ENCODE peak calls at places on chromosomes 3 and 15, in seven cellular contexts. W is WERI-Rb-1, L is uterus, R is A549, S is AG04450, H is fibroblast of lung, Z is PC-3. A is an unnamed sample.

GRCh38 chr3:187327827-187328226 is 36.3 kb upstream of the MASP1 start:
- DNase-seq in W (no peak), L (no peak), R (no peak), S (no peak), H (no peak), Z (no peak), A (no peak)

GRCh38 chr3:126179825-126180476 is 435 bp downstream of the ALDH1L1 start:
- DNase-seq in W (peak; percentile 73), L (peak; percentile 53), R (no peak), S (no peak), H (no peak), Z (no peak), A (no peak)

GRCh38 chr15:92770641-92771040 is 115.1 kb upstream of the FAM174B start:
- DNase-seq in W (no peak), L (no peak), R (no peak), S (no peak), H (no peak), Z (no peak), A (no peak)

GRCh38 chr3:107271787-107272387 is 105.4 kb upstream of the CCDC54 start:
- DNase-seq in W (no peak), L (no peak), R (peak; percentile 21), S (no peak), H (peak; percentile 40), Z (peak; percentile 60), A (peak; percentile 41)

GRCh38 chr3:124985358-124985757 is 50.8 kb upstream of the MUC13 start:
- DNase-seq in W (no peak), L (no peak), R (peak; percentile 33), S (peak; percentile 42), H (peak; percentile 84), Z (peak; percentile 70), A (peak; percentile 79)

GRCh38 chr3:152308475-152308844 is 39.7 kb downstream of the MBNL1 start:
- DNase-seq in W (no peak), L (no peak), R (no peak), S (no peak), H (no peak), Z (no peak), A (no peak)

GRCh38 chr3:19106307-19106706 is 42.0 kb upstream of the KCNH8 start:
- DNase-seq in W (no peak), L (no peak), R (no peak), S (no peak), H (no peak), Z (no peak), A (no peak)

GRCh38 chr3:150020527-150020926 is 49.8 kb upstream of the PFN2 start:
- DNase-seq in W (no peak), L (no peak), R (no peak), S (peak; percentile 32), H (peak; percentile 75), Z (peak; percentile 74), A (peak; percentile 15)

GRCh38 chr3:143851331-143852017 is 3.2 kb upstream of the SLC9A9 start:
- DNase-seq in W (no peak), L (no peak), R (no peak), S (no peak), H (no peak), Z (no peak), A (no peak)

GRCh38 chr15:45320581-45320980 is 57.8 kb downstream of the GATM start:
- DNase-seq in W (no peak), L (no peak), R (no peak), S (no peak), H (no peak), Z (peak; percentile 80), A (peak; percentile 72)

GRCh38 chr3:117230924-117231323 is 521.3 kb downstream of the TUSC7 start:
- DNase-seq in W (no peak), L (no peak), R (no peak), S (no peak), H (no peak), Z (no peak), A (no peak)

GRCh38 chr15:90866161-90866715 is 2.1 kb upstream of the FURIN start:
- DNase-seq in W (no peak), L (no peak), R (no peak), S (no peak), H (no peak), Z (no peak), A (no peak)

GRCh38 chr15:57403007-57403406 is 26.7 kb downstream of the CGNL1 start:
- DNase-seq in W (no peak), L (no peak), R (no peak), S (no peak), H (no peak), Z (no peak), A (no peak)

GRCh38 chr3:15942936-15943335 is 145.2 kb upstream of the ANKRD28 start:
- DNase-seq in W (no peak), L (no peak), R (no peak), S (no peak), H (no peak), Z (no peak), A (no peak)

GRCh38 chr15:68816795-68817303 is 3.8 kb downstream of the ANP32A start:
- DNase-seq in W (no peak), L (no peak), R (no peak), S (no peak), H (no peak), Z (peak; percentile 16), A (no peak)

GRCh38 chr15:75620043-75620775 is 5.3 kb downstream of the SNUPN start:
- DNase-seq in W (no peak), L (peak; percentile 48), R (no peak), S (no peak), H (peak; percentile 78), Z (no peak), A (no peak)

GRCh38 chr3:149955449-149955848 is 15.2 kb downstream of the PFN2 start:
- DNase-seq in W (no peak), L (no peak), R (no peak), S (no peak), H (no peak), Z (peak; percentile 16), A (no peak)

GRCh38 chr15:73884159-73884558 is 10.8 kb downstream of the TBC1D21 start:
- DNase-seq in W (no peak), L (peak; percentile 2), R (no peak), S (no peak), H (no peak), Z (no peak), A (no peak)

GRCh38 chr15:69405110-69405509 is 9.0 kb upstream of the KIF23 start:
- DNase-seq in W (no peak), L (no peak), R (no peak), S (no peak), H (no peak), Z (no peak), A (no peak)

GRCh38 chr15:56586206-56586605 is 121.3 kb upstream of the MNS1 start:
- DNase-seq in W (no peak), L (no peak), R (no peak), S (no peak), H (no peak), Z (no peak), A (no peak)

GRCh38 chr3:175356899-175357324 is 497.8 kb downstream of the NAALADL2 start:
- DNase-seq in W (no peak), L (no peak), R (no peak), S (no peak), H (peak; percentile 73), Z (peak; percentile 8), A (no peak)

GRCh38 chr15:98160236-98160635 is 199.7 kb downstream of the ARRDC4 start:
- DNase-seq in W (no peak), L (no peak), R (no peak), S (no peak), H (no peak), Z (no peak), A (no peak)

GRCh38 chr3:50288387-50289007 is 3.7 kb downstream of the IFRD2 start:
- DNase-seq in W (no peak), L (no peak), R (no peak), S (no peak), H (no peak), Z (no peak), A (no peak)

GRCh38 chr3:171810278-171811058 is at the start of gene PLD1:
- DNase-seq in W (peak; percentile 69), L (no peak), R (peak; percentile 79), S (no peak), H (no peak), Z (peak; percentile 80), A (peak; percentile 79)

GRCh38 chr3:39260957-39261356 is 18.9 kb downstream of the CX3CR1 start:
- DNase-seq in W (no peak), L (peak; percentile 73), R (peak; percentile 75), S (peak; percentile 16), H (peak; percentile 81), Z (peak; percentile 92), A (peak; percentile 90)
- TF ChIP-seq CTCF in W (peak; percentile 4), L (peak; percentile 6), R (peak; percentile 35), S (peak; percentile 32), H (peak; percentile 29), Z (peak; percentile 63), A (peak; percentile 60)

GRCh38 chr3:156215751-156216150 is 95.4 kb downstream of the KCNAB1 start:
- DNase-seq in W (no peak), L (no peak), R (no peak), S (no peak), H (no peak), Z (no peak), A (no peak)
- H3K27ac ChIP-seq in W (no peak overlapping the region), L (no peak overlapping the region), R (no peak overlapping the region), S (no peak overlapping the region), H (no peak overlapping the region), Z (no peak overlapping the region), A (no peak overlapping the region)

GRCh38 chr3:165256554-165256953 is 60.4 kb upstream of the SLITRK3 start:
- DNase-seq in W (no peak), L (no peak), R (no peak), S (no peak), H (no peak), Z (peak; percentile 31), A (no peak)
- TF ChIP-seq CTCF in W (no peak), L (no peak), R (peak; percentile 29), S (peak; percentile 12), H (no peak), Z (peak; percentile 48), A (no peak)

DNA sequence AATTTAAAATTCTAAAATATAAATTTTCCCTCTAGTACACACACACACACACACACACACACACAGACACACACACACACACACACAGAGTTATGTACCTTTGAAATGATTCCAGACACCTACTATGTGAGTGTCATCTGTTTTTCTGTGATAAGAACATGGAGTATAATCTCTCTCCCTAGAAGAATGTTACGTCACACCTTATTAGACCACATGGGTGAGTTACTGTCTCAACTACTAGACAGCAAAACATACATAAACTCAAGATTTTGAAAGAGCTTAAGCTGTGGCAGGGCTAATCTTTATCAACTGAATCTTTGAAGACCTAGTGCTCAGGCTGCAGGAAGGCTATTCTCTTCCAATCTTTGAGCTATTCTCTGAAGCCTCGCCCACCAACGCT is 385.9 kb upstream of the BCHE start:
- DNase-seq in W (no peak), L (no peak), R (no peak), S (no peak), H (no peak), Z (no peak), A (no peak)
- H3K27ac ChIP-seq in W (no peak overlapping the region), L (no peak overlapping the region), R (no peak overlapping the region), S (no peak overlapping the region), H (no peak overlapping the region), Z (no peak overlapping the region), A (no peak overlapping the region)

GRCh38 chr3:139434764-139435291 is 41.5 kb downstream of the RBP2 start:
- DNase-seq in W (no peak), L (no peak), R (no peak), S (no peak), H (no peak), Z (peak; percentile 10), A (peak; percentile 64)
- TF ChIP-seq CTCF in W (no peak), L (no peak), R (no peak), S (no peak), H (no peak), Z (no peak), A (peak; percentile 23)

A was measured in RWPE1.